ENCODE peak calls at places on chromosomes 16 and 17, in ten cellular contexts. R is amygdala; I is epithelial cell of prostate; X is endothelial cell; D is astrocyte of the cerebellum; N is mesendoderm; F is Daoy; P is T-cell; T is stromal cell of bone marrow; V is stimulated activated CD4-positive, alpha-beta T cell treated with anti-CD3 and anti-CD28 coated beads, Interleukin-12 subunit alpha, Interleukin-12 subunit beta, amount 100 ng/mL, for 24 hours. W is an unnamed sample.

GRCh38 chr17:46053911-46054534 is 55.0 kb downstream of the STH start:
- DNase-seq in T (no peak), F (no peak), R (no peak), P (no peak), V (no peak), D (no peak), I (no peak), X (no peak), N (no peak), W (no peak)

GRCh38 chr17:81480140-81480917 is 32.3 kb downstream of the ACTG1 start:
- DNase-seq in V (no peak), F (peak), P (no peak), T (peak), R (no peak), X (no peak), N (no peak), I (no peak), D (peak), W (no peak)

GRCh38 chr17:44518032-44518431 is 14.8 kb upstream of the GPATCH8 start:
- DNase-seq in V (no peak), N (no peak), P (no peak), D (no peak), F (no peak), X (no peak), R (no peak), T (peak), I (no peak), W (no peak)

GRCh38 chr16:68954871-68955635 is 111.7 kb downstream of the TANGO6 start:
- DNase-seq in X (no peak), R (no peak), T (no peak), N (no peak), I (no peak), D (no peak), V (no peak), P (no peak), F (no peak), W (no peak)

GRCh38 chr17:935485-935884 is 44.1 kb downstream of the NXN start:
- DNase-seq in I (no peak), F (no peak), N (no peak), X (no peak), P (no peak), T (no peak), R (no peak), D (no peak), V (no peak), W (no peak)

GRCh38 chr17:48244121-48244711 is 136.7 kb downstream of the SNX11 start:
- DNase-seq in V (no peak), X (no peak), D (peak), P (no peak), T (no peak), R (no peak), F (peak), I (no peak), N (peak), W (no peak)

GRCh38 chr16:66442502-66443268 is 15.6 kb downstream of the BEAN1 start:
- DNase-seq in N (no peak), D (no peak), V (no peak), F (no peak), P (no peak), R (no peak), I (no peak), X (no peak), T (no peak), W (no peak)

GRCh38 chr17:21170829-21171228 is 43.1 kb downstream of the TMEM11 start:
- DNase-seq in V (no peak), R (no peak), X (no peak), T (no peak), D (no peak), P (no peak), N (no peak), F (no peak), I (no peak), W (no peak)

GRCh38 chr16:81517630-81518438 is 73.2 kb downstream of the CMIP start:
- DNase-seq in P (no peak), X (no peak), N (peak), F (peak), V (no peak), R (no peak), D (no peak), T (no peak), I (no peak), W (no peak)

GRCh38 chr17:57649731-57650484 is 95.2 kb downstream of the CCDC182 start:
- DNase-seq in T (no peak), V (no peak), I (no peak), X (no peak), D (peak), N (peak), F (peak), P (no peak), R (no peak), W (no peak)

W was measured in GM13976.